ENCODE peak calls at places on chromosomes 13 and 19, in six cellular contexts. S is non-pigmented ciliary epithelial cell; A is NCI-H1436; D is stomach; Z is Calu3; E is stimulated activated CD4-positive, alpha-beta T cell treated with anti-CD3 and anti-CD28 coated beads, Interleukin-12 subunit alpha, Interleukin-12 subunit beta, amount 100 ng/mL, for 4 hours. O is an unnamed sample.

GRCh38 chr19:6800991-6801396 is 28.5 kb downstream of the VAV1 start:
- DNase-seq in D (no peak), S (peak), A (no peak), Z (peak), E (no peak), O (no peak)

GRCh38 chr19:38647368-38647965 is at the start of gene ACTN4:
- DNase-seq in Z (peak), E (peak), D (peak), A (peak), S (peak), O (peak)

GRCh38 chr19:42316223-42317211 is 3.4 kb downstream of the TMEM145 start:
- DNase-seq in A (no peak), D (no peak), S (no peak), E (no peak), Z (peak), O (no peak)

GRCh38 chr19:46357846-46358583 is 11.1 kb downstream of the PPP5C start:
- DNase-seq in D (no peak), S (no peak), A (no peak), Z (peak), E (no peak), O (no peak)

GRCh38 chr19:37942516-37942902 is 35.5 kb downstream of the SIPA1L3 start:
- DNase-seq in Z (no peak), A (no peak), S (no peak), D (peak), E (no peak), O (no peak)

GRCh38 chr19:53864308-53864836 is 3.3 kb upstream of the MYADM start:
- DNase-seq in E (no peak), A (no peak), D (peak), S (no peak), Z (peak), O (no peak)

GRCh38 chr19:49104229-49104864 is 9.8 kb upstream of the LIN7B start:
- DNase-seq in E (no peak), Z (no peak), A (no peak), S (no peak), D (no peak), O (no peak)

GRCh38 chr19:31890230-31890629 is 455.2 kb upstream of the ZNF507 start:
- DNase-seq in D (no peak), E (no peak), A (no peak), S (no peak), Z (no peak), O (no peak)

GRCh38 chr13:48110930-48111721 is 16.2 kb upstream of the MED4 start:
- DNase-seq in E (no peak), Z (peak), A (no peak), D (no peak), S (no peak), O (peak)

GRCh38 chr19:11451942-11452813 is 16.7 kb downstream of the PRKCSH start:
- DNase-seq in A (no peak), S (no peak), D (no peak), E (no peak), Z (no peak), O (no peak)

GRCh38 chr13:92196566-92197256 is 798.3 kb downstream of the GPC5 start:
- DNase-seq in D (no peak), E (no peak), S (no peak), A (no peak), Z (no peak), O (no peak)

GRCh38 chr13:20348645-20349408 is 116.7 kb upstream of the GJB6 start:
- DNase-seq in A (no peak), E (no peak), S (no peak), D (no peak), Z (no peak), O (no peak)

GRCh38 chr19:48608798-48609263 is 2.3 kb downstream of the SPACA4 start:
- DNase-seq in A (peak), S (no peak), Z (peak), E (no peak), D (no peak), O (no peak)

GRCh38 chr13:68439821-68440220 is 1209.7 kb upstream of the PCDH9 start:
- DNase-seq in D (no peak), E (no peak), A (no peak), S (peak), Z (no peak), O (no peak)

GRCh38 chr19:16417660-16418596 is 53.8 kb downstream of the EPS15L1 start:
- DNase-seq in S (no peak), A (peak), D (peak), E (peak), Z (peak), O (peak)

GRCh38 chr13:91115776-91116175 is 231.7 kb upstream of the MIR17HG start:
- DNase-seq in D (no peak), E (no peak), Z (no peak), A (no peak), S (no peak), O (no peak)

GRCh38 chr13:113598481-113598880 is 13.9 kb downstream of the TFDP1 start:
- DNase-seq in A (no peak), Z (no peak), E (no peak), D (no peak), S (no peak), O (peak)

GRCh38 chr13:107450931-107451330 is 764.4 kb downstream of the LIG4 start:
- DNase-seq in E (no peak), Z (no peak), A (no peak), D (no peak), S (peak), O (no peak)

GRCh38 chr19:1245884-1246816 is 2.2 kb upstream of the MIDN start:
- DNase-seq in Z (no peak), S (no peak), E (no peak), A (no peak), D (peak), O (peak)

GRCh38 chr13:73103238-73103637 is 44.4 kb downstream of the KLF5 start:
- DNase-seq in Z (no peak), D (no peak), S (no peak), A (no peak), E (no peak), O (no peak)

GRCh38 chr19:17490411-17490810 is 20.1 kb downstream of the SLC27A1 start:
- DNase-seq in A (no peak), D (no peak), S (no peak), Z (no peak), E (no peak), O (no peak)

GRCh38 chr19:47781590-47782318 is 3.3 kb downstream of the SELENOW start:
- DNase-seq in E (no peak), S (no peak), Z (no peak), D (peak), A (no peak), O (peak)

GRCh38 chr19:58372311-58373133 is 8.3 kb downstream of the ZNF837 start:
- DNase-seq in A (no peak), E (no peak), D (no peak), Z (no peak), S (no peak), O (peak)

GRCh38 chr13:52459668-52460067 is 4.4 kb downstream of the CKAP2 start:
- DNase-seq in A (no peak), E (no peak), D (no peak), S (no peak), Z (no peak), O (no peak)

GRCh38 chr13:114177245-114178010 is 1.6 kb upstream of the CFAP97D2 start:
- DNase-seq in D (no peak), A (no peak), E (no peak), S (no peak), Z (no peak), O (no peak)

GRCh38 chr19:13817018-13817614 is 21.9 kb downstream of the ZSWIM4 start:
- DNase-seq in A (peak), D (peak), S (no peak), E (no peak), Z (no peak), O (no peak)

GRCh38 chr13:46914341-46914740 is 17.5 kb upstream of the HTR2A start:
- DNase-seq in A (no peak), Z (no peak), S (no peak), E (no peak), D (no peak), O (no peak)

GRCh38 chr19:46191356-46191755 is 38.2 kb upstream of the IGFL1 start:
- DNase-seq in E (no peak), D (no peak), S (no peak), A (no peak), Z (no peak), O (no peak)

GRCh38 chr19:13748169-13748884 is 16.0 kb upstream of the MRI1 start:
- DNase-seq in S (peak), E (no peak), D (no peak), A (no peak), Z (no peak), O (no peak)

GRCh38 chr13:38103851-38104250 is 234.3 kb upstream of the TRPC4 start:
- DNase-seq in A (no peak), E (no peak), S (no peak), D (no peak), Z (no peak), O (no peak)

GRCh38 chr13:70255406-70255991 is 147.2 kb upstream of the KLHL1 start:
- DNase-seq in D (no peak), A (no peak), Z (no peak), S (no peak), E (no peak), O (no peak)

GRCh38 chr13:36530050-36530789 is 97.9 kb downstream of the CCNA1 start:
- DNase-seq in A (no peak), Z (no peak), D (no peak), E (no peak), S (no peak), O (no peak)

GRCh38 chr13:26325876-26326275 is 71.9 kb downstream of the CDK8 start:
- DNase-seq in A (no peak), E (no peak), Z (no peak), S (no peak), D (no peak), O (no peak)

GRCh38 chr19:43966079-43966694 is 15.2 kb downstream of the ZNF221 start:
- DNase-seq in Z (no peak), A (no peak), E (no peak), S (no peak), D (no peak), O (no peak)

GRCh38 chr19:38392707-38393308 is 4.3 kb downstream of the SPRED3 start:
- DNase-seq in S (no peak), D (peak), A (no peak), Z (no peak), E (no peak), O (no peak)